ENCODE peak calls at places on chromosomes 12 and 14, in six cellular contexts. P is IMR-90, F is H9, W is mesenchymal stem cell, A is neuronal stem cell, B is H1. M is an unnamed sample.
A peak's percentile ranks its signal among the peaks of the same experiment; 100 is the strongest.

GRCh38 chr12:119956047-119956446 is 33.0 kb upstream of the BICDL1 start:
- DNase-seq in P (no peak), F (no peak), W (no peak), A (no peak), B (no peak), M (no peak)

GRCh38 chr12:122995503-122996187 is 15.2 kb downstream of the ARL6IP4 start:
- DNase-seq in P (no peak), F (no peak), W (no peak), A (no peak), B (no peak), M (no peak)

GRCh38 chr12:2637371-2637770 is 157.4 kb upstream of the FKBP4 start:
- DNase-seq in P (no peak), F (no peak), W (no peak), A (no peak), B (no peak), M (no peak)

GRCh38 chr12:49296836-49297694 is 2.1 kb downstream of the PRPH start:
- DNase-seq in P (no peak), F (peak; percentile 95), W (no peak), A (no peak), B (peak; percentile 81), M (peak; percentile 47)

GRCh38 chr14:33647385-33647786 is 303.5 kb downstream of the EGLN3 start:
- DNase-seq in P (peak; percentile 91), F (no peak), W (peak; percentile 96), A (no peak), B (no peak), M (peak; percentile 54)

GRCh38 chr12:53624453-53624852 is 1.7 kb downstream of the ATF7 start:
- DNase-seq in P (peak; percentile 54), F (no peak), W (peak; percentile 51), A (no peak), B (no peak), M (no peak)

GRCh38 chr14:53306267-53306721 is 153.2 kb upstream of the DDHD1 start:
- DNase-seq in P (peak; percentile 69), F (peak; percentile 46), W (peak; percentile 50), A (peak; percentile 62), B (peak; percentile 61), M (peak; percentile 72)

GRCh38 chr12:15823360-15824128 is 34.4 kb upstream of the EPS8 start:
- DNase-seq in P (no peak), F (no peak), W (peak; percentile 41), A (no peak), B (no peak), M (no peak)

GRCh38 chr12:124718052-124718451 is 145.6 kb downstream of the SCARB1 start:
- DNase-seq in P (no peak), F (no peak), W (no peak), A (no peak), B (no peak), M (no peak)

GRCh38 chr14:92315050-92315785 is 7.7 kb upstream of the SLC24A4 start:
- DNase-seq in P (no peak), F (no peak), W (no peak), A (no peak), B (no peak), M (no peak)

GRCh38 chr14:105374389-105374788 is 23.9 kb upstream of the TEX22 start:
- DNase-seq in P (no peak), F (no peak), W (no peak), A (no peak), B (no peak), M (peak; percentile 65)

GRCh38 chr12:106135075-106135474 is 3.7 kb downstream of the NUAK1 start:
- DNase-seq in P (peak; percentile 41), F (no peak), W (no peak), A (no peak), B (no peak), M (no peak)

GRCh38 chr12:52221912-52222457 is 11.1 kb upstream of the KRT7 start:
- DNase-seq in P (peak; percentile 25), F (peak; percentile 93), W (no peak), A (peak; percentile 56), B (peak; percentile 96), M (no peak)

GRCh38 chr12:13173537-13173936 is 23.0 kb upstream of the EMP1 start:
- DNase-seq in P (peak; percentile 97), F (no peak), W (peak; percentile 85), A (no peak), B (peak; percentile 44), M (peak; percentile 94)
- H2AFZ ChIP-seq in P (peak overlapping the region; percentile 26), F (peak overlapping the region; percentile 41), W (no peak overlapping the region), A (peak overlapping the region; percentile 85), B (peak overlapping the region; percentile 17), M (no peak overlapping the region)

DNA sequence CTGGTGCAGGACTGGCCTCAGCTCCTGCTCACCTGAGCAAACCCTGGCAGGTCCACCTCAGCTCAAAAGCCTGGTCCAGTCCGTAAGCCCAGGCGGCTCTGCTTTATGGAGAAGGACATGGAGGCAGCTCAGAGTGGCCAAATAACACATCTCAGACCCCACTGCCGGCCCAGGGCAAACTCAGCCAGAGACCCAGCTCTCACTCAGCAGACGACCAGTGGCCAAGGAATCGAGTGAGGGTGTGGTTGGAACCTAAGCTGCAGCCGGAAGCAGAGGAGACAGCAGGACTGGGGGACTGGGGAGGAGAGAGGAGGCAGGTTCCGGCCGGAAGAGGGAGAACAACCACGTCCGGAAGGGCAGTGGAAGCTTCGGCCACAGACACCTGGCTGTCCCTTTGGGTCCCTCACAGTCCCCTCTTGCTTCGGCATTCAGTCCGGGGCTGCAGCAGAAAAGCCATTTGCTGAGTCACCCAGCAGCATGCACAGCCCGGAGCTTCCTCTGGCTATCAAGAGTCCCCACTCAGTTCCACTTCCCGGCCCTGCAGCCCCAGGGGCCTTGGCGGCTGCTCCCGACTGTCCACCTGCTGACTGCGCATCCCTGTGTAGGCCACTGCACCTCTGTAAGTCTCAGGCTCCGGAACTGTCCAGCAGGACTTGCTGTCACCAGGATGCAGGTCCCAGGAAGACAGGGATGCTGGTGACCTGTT is 104.0 kb downstream of the CALM1 start:
- DNase-seq in P (no peak), F (no peak), W (no peak), A (no peak), B (no peak), M (no peak)
- H2AK5ac ChIP-seq in P (no peak overlapping the region), F (no peak overlapping the region), W (no peak overlapping the region), A (peak overlapping the region; percentile 54), B (peak overlapping the region; percentile 75), M (no peak overlapping the region)

DNA sequence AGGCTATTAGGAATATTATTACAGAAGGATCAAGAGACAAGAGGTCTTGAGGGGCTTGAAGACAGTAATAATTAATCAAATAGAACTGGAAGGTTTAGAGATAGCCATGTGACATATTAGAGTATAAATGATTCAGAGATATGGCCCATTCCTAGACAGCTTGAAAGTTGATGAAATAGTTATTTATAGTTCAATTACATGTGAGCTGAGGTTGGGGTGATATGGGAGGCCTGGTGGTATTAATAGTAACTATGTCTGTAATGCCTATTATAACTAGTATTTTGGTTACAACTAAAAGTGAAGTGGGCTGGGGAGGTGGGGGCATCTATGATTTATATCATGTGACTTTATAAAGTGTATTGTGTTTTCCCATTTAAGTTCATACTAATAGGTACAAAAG is 14.1 kb upstream of the MIS18BP1 start:
- DNase-seq in P (no peak), F (no peak), W (peak; percentile 28), A (no peak), B (no peak), M (no peak)
- H2AFZ ChIP-seq in P (no peak overlapping the region), F (no peak overlapping the region), W (no peak overlapping the region), A (no peak overlapping the region), B (no peak overlapping the region), M (no peak overlapping the region)

GRCh38 chr12:80924437-80924836 is 13.3 kb downstream of the LIN7A start:
- DNase-seq in P (no peak), F (no peak), W (no peak), A (no peak), B (no peak), M (no peak)

GRCh38 chr12:80925237-80925636 is 12.5 kb downstream of the LIN7A start:
- DNase-seq in P (no peak), F (no peak), W (no peak), A (no peak), B (no peak), M (no peak)

GRCh38 chr12:80925983-80926382 is 11.8 kb downstream of the LIN7A start:
- DNase-seq in P (no peak), F (no peak), W (no peak), A (no peak), B (no peak), M (no peak)
- H2AK5ac ChIP-seq in P (no peak overlapping the region), F (no peak overlapping the region), W (no peak overlapping the region), A (no peak overlapping the region), B (no peak overlapping the region), M (no peak overlapping the region)

M was measured in trophoblast cell.